ENCODE peak calls at places on chromosomes 12 and 14, in eight cellular contexts. D is spleen, P is IMR-90, I is stomach, S is thyroid gland, L is uterus, E is heart left ventricle, B is Peyer's patch. W is an unnamed sample.

GRCh38 chr12:54208591-54208990 is 19.8 kb upstream of the SMUG1 start:
- DNase-seq in D (no peak), P (no peak), I (no peak), S (no peak), L (no peak), E (no peak), B (no peak), W (no peak)

GRCh38 chr14:50362791-50363733 is 33.6 kb downstream of the CDKL1 start:
- DNase-seq in D (peak; percentile 74), P (peak; percentile 14), I (no peak), S (no peak), L (no peak), E (no peak), B (peak; percentile 23), W (peak; percentile 12)

GRCh38 chr14:65277027-65277426 is 135.5 kb upstream of the FUT8 start:
- DNase-seq in D (no peak), P (peak; percentile 58), I (no peak), S (no peak), L (no peak), E (no peak), B (no peak), W (no peak)

GRCh38 chr14:104557086-104557485 is 22.5 kb upstream of the C14orf180 start:
- DNase-seq in D (no peak), P (no peak), I (no peak), S (no peak), L (no peak), E (no peak), B (no peak), W (peak; percentile 14)

GRCh38 chr14:31964979-31965734 is 111.9 kb upstream of the ARHGAP5 start:
- DNase-seq in D (peak; percentile 82), P (no peak), I (no peak), S (no peak), L (no peak), E (no peak), B (no peak), W (no peak)

GRCh38 chr14:42011221-42011620 is 404.5 kb downstream of the LRFN5 start:
- DNase-seq in D (no peak), P (no peak), I (no peak), S (no peak), L (no peak), E (no peak), B (no peak), W (no peak)

GRCh38 chr12:19397534-19397933 is 41.8 kb upstream of the AEBP2 start:
- DNase-seq in D (no peak), P (peak; percentile 60), I (no peak), S (no peak), L (no peak), E (no peak), B (no peak), W (no peak)

GRCh38 chr12:102067574-102068258 is 5.9 kb upstream of the WASHC3 start:
- DNase-seq in D (no peak), P (peak; percentile 36), I (no peak), S (no peak), L (peak; percentile 43), E (no peak), B (no peak), W (no peak)

GRCh38 chr14:51398898-51399297 is 158.9 kb downstream of the TMX1 start:
- DNase-seq in D (no peak), P (peak; percentile 97), I (no peak), S (no peak), L (no peak), E (no peak), B (no peak), W (no peak)

GRCh38 chr12:26116829-26117228 is 8.0 kb downstream of the BHLHE41 start:
- DNase-seq in D (no peak), P (no peak), I (no peak), S (peak; percentile 41), L (no peak), E (no peak), B (no peak), W (no peak)

GRCh38 chr14:60756847-60757246 is 22.3 kb downstream of the MNAT1 start:
- DNase-seq in D (no peak), P (peak; percentile 44), I (no peak), S (no peak), L (no peak), E (no peak), B (no peak), W (no peak)

GRCh38 chr12:65667932-65668331 is 156.4 kb upstream of the HMGA2 start:
- DNase-seq in D (no peak), P (no peak), I (no peak), S (no peak), L (no peak), E (no peak), B (no peak), W (no peak)

GRCh38 chr12:54437243-54437642 is 18.2 kb upstream of the ITGA5 start:
- DNase-seq in D (no peak), P (no peak), I (no peak), S (no peak), L (no peak), E (no peak), B (no peak), W (no peak)

GRCh38 chr12:44689587-44689986 is 186.5 kb downstream of the NELL2 start:
- DNase-seq in D (no peak), P (no peak), I (no peak), S (peak; percentile 33), L (no peak), E (no peak), B (no peak), W (no peak)

GRCh38 chr12:124324803-124325705 is 30.2 kb downstream of the RFLNA start:
- DNase-seq in D (no peak), P (no peak), I (no peak), S (no peak), L (no peak), E (no peak), B (no peak), W (no peak)

GRCh38 chr14:76961631-76962302 is 66.7 kb downstream of the IRF2BPL start:
- DNase-seq in D (peak; percentile 97), P (peak; percentile 97), I (peak; percentile 77), S (peak; percentile 95), L (peak; percentile 90), E (peak; percentile 88), B (peak; percentile 95), W (peak; percentile 93)
- TF ChIP-seq POLR2A in D (no peak), P (no peak), I (no peak), S (no peak), L (no peak), E (no peak), B (no peak), W (peak; percentile 46)

GRCh38 chr12:57519758-57520007 is 631 bp downstream of the DDIT3 start:
- DNase-seq in D (no peak), P (no peak), I (no peak), S (no peak), L (no peak), E (no peak), B (no peak), W (no peak)
- H3K4me1 ChIP-seq in D (peaks cover 71% of the 10 kb centered on the region), P (peaks cover 21% of the 10 kb centered on the region), I (peaks cover 71% of the 10 kb centered on the region), S (peaks cover 53% of the 10 kb centered on the region), L (peaks cover 14% of the 10 kb centered on the region), E (peaks cover 66% of the 10 kb centered on the region), B (peaks cover 46% of the 10 kb centered on the region), W (no peaks in the 10 kb centered on the region)

GRCh38 chr12:119667577-119668314 is at the start of gene PRKAB1:
- DNase-seq in D (peak; percentile 99), P (peak; percentile 96), I (peak; percentile 99), S (peak; percentile 98), L (peak; percentile 93), E (peak; percentile 95), B (peak; percentile 96), W (peak; percentile 98)
- TF ChIP-seq POLR2A in D (no peak), P (peak; percentile 61), I (peak; percentile 83), S (no peak), L (peak; percentile 80), E (peak; percentile 55), B (peak; percentile 92), W (peak; percentile 69)

GRCh38 chr14:96567289-96567899 is 65.2 kb downstream of the PAPOLA start:
- DNase-seq in D (no peak), P (peak; percentile 50), I (no peak), S (no peak), L (no peak), E (no peak), B (no peak), W (no peak)
- H3K4me1 ChIP-seq in D (no peaks in the 10 kb centered on the region), P (no peaks in the 10 kb centered on the region), I (no peaks in the 10 kb centered on the region), S (no peaks in the 10 kb centered on the region), L (no peaks in the 10 kb centered on the region), E (peaks cover 4% of the 10 kb centered on the region), B (no peaks in the 10 kb centered on the region), W (no peaks in the 10 kb centered on the region)

GRCh38 chr12:52232916-52233461 is at the start of gene KRT7:
- DNase-seq in D (no peak), P (no peak), I (no peak), S (peak; percentile 96), L (no peak), E (no peak), B (no peak), W (no peak)
- TF ChIP-seq POLR2A in D (no peak), P (no peak), I (no peak), S (peak; percentile 96), L (peak; percentile 10), E (no peak), B (no peak), W (peak; percentile 34)

GRCh38 chr14:77025744-77026165 is 2.8 kb downstream of the IRF2BPL start:
- DNase-seq in D (peak; percentile 84), P (no peak), I (no peak), S (peak; percentile 47), L (no peak), E (peak; percentile 22), B (no peak), W (no peak)
- H3K4me1 ChIP-seq in D (peaks cover 68% of the 10 kb centered on the region), P (peaks cover 14% of the 10 kb centered on the region), I (peaks cover 62% of the 10 kb centered on the region), S (peaks cover 51% of the 10 kb centered on the region), L (no peaks in the 10 kb centered on the region), E (peaks cover 62% of the 10 kb centered on the region), B (peaks cover 66% of the 10 kb centered on the region), W (peaks cover 43% of the 10 kb centered on the region)